ENCODE peak calls at places on chromosomes 4 and X, in seven cellular contexts. N is bronchial epithelial cell; I is WTC11; W is T follicular helper cell; C is activated T-cell treated with anti-CD3 and anti-CD28 coated beads, Interleukin-2, amount 50 U/mL, for 72 hours; X is GM04503; Z is activated gamma-delta T cell. V is an unnamed sample.

GRCh38 chrX:141185366-141185765 is 8.4 kb upstream of the LDOC1 start:
- DNase-seq in N (no peak), I (no peak), W (no peak), C (no peak), X (no peak), Z (no peak), V (no peak)

GRCh38 chr4:99630857-99631256 is 26.8 kb downstream of the C4orf54 start:
- DNase-seq in N (no peak), I (no peak), W (no peak), C (no peak), X (no peak), Z (no peak), V (no peak)

GRCh38 chrX:88244066-88244465 is 503.0 kb upstream of the CPXCR1 start:
- DNase-seq in N (no peak), I (no peak), W (no peak), C (no peak), X (no peak), Z (no peak), V (no peak)

GRCh38 chrX:40663880-40664630 is 16.7 kb upstream of the CXorf38 start:
- DNase-seq in N (no peak), I (peak), W (no peak), C (no peak), X (no peak), Z (no peak), V (no peak)

GRCh38 chr4:5789141-5789540 is 78.1 kb downstream of the EVC start:
- DNase-seq in N (no peak), I (no peak), W (no peak), C (no peak), X (no peak), Z (no peak), V (no peak)

GRCh38 chr4:132982151-132982550 is 166.9 kb upstream of the PCDH10 start:
- DNase-seq in N (no peak), I (no peak), W (no peak), C (no peak), X (no peak), Z (no peak), V (no peak)

GRCh38 chr4:16573181-16573580 is 325.3 kb downstream of the LDB2 start:
- DNase-seq in N (no peak), I (no peak), W (no peak), C (no peak), X (no peak), Z (no peak), V (no peak)

GRCh38 chrX:53695901-53696300 is 9.4 kb upstream of the HUWE1 start:
- DNase-seq in N (no peak), I (no peak), W (no peak), C (no peak), X (no peak), Z (no peak), V (no peak)

GRCh38 chrX:100296183-100296753 is 113.8 kb downstream of the PCDH19 start:
- DNase-seq in N (no peak), I (peak), W (no peak), C (no peak), X (no peak), Z (no peak), V (no peak)

GRCh38 chr4:156830356-156830755 is 141.2 kb downstream of the PDGFC start:
- DNase-seq in N (peak), I (no peak), W (no peak), C (no peak), X (peak), Z (no peak), V (no peak)